ENCODE peak calls at places on chromosomes 7 and 10, in seven cellular contexts. R, T, M, B, Q, L and S are unnamed samples.

GRCh38 chr7:93461350-93461749 is 113.2 kb downstream of the CALCR start:
- DNase-seq in R (no peak), T (no peak), M (no peak), B (no peak), Q (peak), L (no peak), S (no peak)

GRCh38 chr7:76372984-76373833 is 14.4 kb upstream of the YWHAG start:
- DNase-seq in R (no peak), T (no peak), M (peak), B (no peak), Q (peak), L (no peak), S (no peak)

GRCh38 chr10:126227762-126228134 is 160.5 kb downstream of the ADAM12 start:
- DNase-seq in R (no peak), T (no peak), M (no peak), B (no peak), Q (peak), L (no peak), S (no peak)

GRCh38 chr10:88883443-88883799 is 3.4 kb downstream of the STAMBPL1 start:
- DNase-seq in R (no peak), T (no peak), M (no peak), B (no peak), Q (no peak), L (no peak), S (no peak)

GRCh38 chr7:140889645-140890044 is 35.1 kb downstream of the BRAF start:
- DNase-seq in R (no peak), T (no peak), M (no peak), B (no peak), Q (no peak), L (no peak), S (no peak)

GRCh38 chr10:43108951-43109350 is 29.3 kb upstream of the CSGALNACT2 start:
- DNase-seq in R (no peak), T (no peak), M (no peak), B (no peak), Q (no peak), L (no peak), S (no peak)

GRCh38 chr10:24822557-24822956 is 98.9 kb upstream of the ARHGAP21 start:
- DNase-seq in R (no peak), T (no peak), M (no peak), B (no peak), Q (no peak), L (no peak), S (no peak)

GRCh38 chr10:69057261-69057950 is 30.5 kb upstream of the SRGN start:
- DNase-seq in R (no peak), T (no peak), M (no peak), B (no peak), Q (no peak), L (no peak), S (no peak)

GRCh38 chr10:27297848-27298524 is 57.4 kb upstream of the ACBD5 start:
- DNase-seq in R (no peak), T (no peak), M (no peak), B (no peak), Q (peak), L (no peak), S (no peak)

GRCh38 chr7:67552738-67553137 is 556.1 kb downstream of the TYW1 start:
- DNase-seq in R (no peak), T (no peak), M (no peak), B (no peak), Q (no peak), L (no peak), S (no peak)

GRCh38 chr7:43694399-43694748 is 34.9 kb downstream of the COA1 start:
- DNase-seq in R (no peak), T (no peak), M (no peak), B (no peak), Q (peak), L (no peak), S (no peak)

GRCh38 chr7:3592438-3593134 is 291.5 kb downstream of the SDK1 start:
- DNase-seq in R (no peak), T (no peak), M (no peak), B (no peak), Q (peak), L (no peak), S (no peak)

GRCh38 chr7:93142127-93142526 is 6.1 kb downstream of the SAMD9L start:
- DNase-seq in R (no peak), T (no peak), M (no peak), B (no peak), Q (peak), L (no peak), S (no peak)

GRCh38 chr7:139482662-139483466 is 609 bp downstream of the KLRG2 start:
- DNase-seq in R (no peak), T (peak), M (no peak), B (peak), Q (no peak), L (no peak), S (no peak)

GRCh38 chr10:17200885-17201164 is 647 bp downstream of the TRDMT1 start:
- DNase-seq in R (no peak), T (peak), M (no peak), B (no peak), Q (peak), L (no peak), S (no peak)

GRCh38 chr10:46254007-46254383 is 32.8 kb upstream of the ANTXRL start:
- DNase-seq in R (no peak), T (no peak), M (no peak), B (no peak), Q (no peak), L (no peak), S (no peak)

GRCh38 chr10:114015708-114016107 is 28.0 kb upstream of the ADRB1 start:
- DNase-seq in R (no peak), T (no peak), M (no peak), B (no peak), Q (no peak), L (no peak), S (no peak)

GRCh38 chr7:20541615-20542349 is 73.7 kb upstream of the ABCB5 start:
- DNase-seq in R (no peak), T (no peak), M (no peak), B (no peak), Q (no peak), L (no peak), S (no peak)

GRCh38 chr10:58436071-58436470 is 50.9 kb downstream of the TFAM start:
- DNase-seq in R (no peak), T (no peak), M (no peak), B (peak), Q (peak), L (no peak), S (no peak)

GRCh38 chr7:42212541-42213090 is 24.4 kb downstream of the GLI3 start:
- DNase-seq in R (no peak), T (no peak), M (no peak), B (no peak), Q (no peak), L (no peak), S (no peak)

GRCh38 chr10:81520688-81521087 is 354.3 kb upstream of the NRG3 start:
- DNase-seq in R (no peak), T (no peak), M (no peak), B (no peak), Q (no peak), L (no peak), S (no peak)

GRCh38 chr10:72056932-72057751 is 31.2 kb downstream of the SPOCK2 start:
- DNase-seq in R (no peak), T (no peak), M (no peak), B (no peak), Q (no peak), L (no peak), S (no peak)

GRCh38 chr7:107435749-107436148 is 34.1 kb upstream of the GPR22 start:
- DNase-seq in R (no peak), T (no peak), M (no peak), B (no peak), Q (no peak), L (no peak), S (no peak)

DNA sequence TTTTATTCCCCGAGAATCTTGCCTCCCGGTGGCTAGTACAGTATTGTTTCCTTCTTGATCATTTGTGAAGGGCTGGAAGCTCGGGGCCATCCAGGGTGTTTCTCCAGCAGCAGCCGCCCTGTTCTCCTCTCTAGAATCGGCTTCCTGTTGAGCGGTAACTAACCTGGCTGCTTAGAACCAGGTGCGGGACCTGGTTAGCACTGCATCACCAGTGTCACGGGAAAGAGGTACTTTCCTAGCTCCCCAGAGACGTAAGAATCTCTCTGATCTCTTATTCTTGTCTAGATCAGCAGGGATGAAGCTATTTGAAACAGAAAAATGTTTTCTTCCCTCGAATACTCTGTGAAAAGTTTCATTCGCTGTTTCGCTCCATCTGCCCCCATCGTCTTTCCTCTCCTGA is 239.2 kb downstream of the CELF2 start:
- DNase-seq in R (no peak), T (no peak), M (no peak), B (no peak), Q (no peak), L (no peak), S (no peak)
- H3K4me3 ChIP-seq in R (no peak), T (no peak), M (no peak), B (no peak), Q (no peak), L (no peak), S (no peak)

DNA sequence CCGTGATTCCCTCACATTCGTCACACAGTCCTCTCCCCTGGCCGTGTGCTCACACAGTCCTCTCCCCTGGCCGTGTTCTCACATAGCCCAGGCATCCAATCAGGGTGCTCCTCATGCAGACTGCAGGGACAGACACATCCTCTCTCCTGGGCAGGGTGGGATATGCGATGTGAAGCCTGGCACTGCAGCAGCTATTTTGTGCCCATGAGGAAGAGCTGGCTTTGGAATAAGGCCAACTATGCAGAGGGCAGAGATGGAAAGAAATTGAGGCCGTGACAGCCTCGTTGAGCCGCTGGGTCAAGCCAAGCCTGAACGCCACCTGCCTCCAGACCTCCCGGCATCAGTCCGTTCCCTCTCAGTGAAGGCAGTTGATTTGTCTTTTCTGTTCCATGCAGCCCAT is 35.8 kb downstream of the FOXL3 start:
- DNase-seq in R (no peak), T (no peak), M (no peak), B (no peak), Q (no peak), L (no peak), S (no peak)
- H3K27ac ChIP-seq in R (no peak), T (no peak), M (no peak), B (no peak), Q (no peak), L (no peak), S (no peak)

GRCh38 chr10:50416181-50416824 is 165.0 kb upstream of the ASAH2 start:
- DNase-seq in R (no peak), T (no peak), M (no peak), B (no peak), Q (no peak), L (no peak), S (no peak)

GRCh38 chr10:50417486-50417905 is 166.2 kb upstream of the ASAH2 start:
- DNase-seq in R (peak), T (peak), M (no peak), B (no peak), Q (no peak), L (no peak), S (no peak)

GRCh38 chr10:50417906-50418697 is 166.8 kb upstream of the ASAH2 start:
- DNase-seq in R (peak), T (peak), M (peak), B (peak), Q (peak), L (peak), S (no peak)

GRCh38 chr10:50415292-50415691 is 164.0 kb upstream of the ASAH2 start:
- DNase-seq in R (no peak), T (peak), M (no peak), B (no peak), Q (no peak), L (no peak), S (no peak)

DNA sequence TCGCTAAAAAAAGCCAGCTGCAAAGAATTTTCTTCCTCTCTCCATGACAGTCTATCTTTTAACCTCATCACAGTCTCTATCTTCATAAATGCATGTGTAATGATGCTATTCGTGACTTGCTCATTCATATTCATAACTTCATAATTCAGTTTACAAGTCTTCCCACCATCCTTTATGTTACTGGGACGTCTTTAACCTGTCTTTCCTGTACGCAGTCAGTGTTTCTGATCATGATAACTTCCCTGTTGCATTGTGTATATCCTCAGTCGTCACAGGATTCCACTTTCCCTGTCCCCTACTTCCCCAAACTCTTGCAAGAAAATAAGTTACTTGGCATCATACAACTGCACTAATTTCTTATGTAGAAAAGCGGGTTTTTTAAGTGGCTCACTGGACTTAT is 165.6 kb upstream of the ASAH2 start:
- DNase-seq in R (no peak), T (no peak), M (no peak), B (no peak), Q (no peak), L (no peak), S (no peak)
- H3K4me3 ChIP-seq in R (no peak), T (no peak), M (peak), B (no peak), Q (no peak), L (peak), S (no peak)

DNA sequence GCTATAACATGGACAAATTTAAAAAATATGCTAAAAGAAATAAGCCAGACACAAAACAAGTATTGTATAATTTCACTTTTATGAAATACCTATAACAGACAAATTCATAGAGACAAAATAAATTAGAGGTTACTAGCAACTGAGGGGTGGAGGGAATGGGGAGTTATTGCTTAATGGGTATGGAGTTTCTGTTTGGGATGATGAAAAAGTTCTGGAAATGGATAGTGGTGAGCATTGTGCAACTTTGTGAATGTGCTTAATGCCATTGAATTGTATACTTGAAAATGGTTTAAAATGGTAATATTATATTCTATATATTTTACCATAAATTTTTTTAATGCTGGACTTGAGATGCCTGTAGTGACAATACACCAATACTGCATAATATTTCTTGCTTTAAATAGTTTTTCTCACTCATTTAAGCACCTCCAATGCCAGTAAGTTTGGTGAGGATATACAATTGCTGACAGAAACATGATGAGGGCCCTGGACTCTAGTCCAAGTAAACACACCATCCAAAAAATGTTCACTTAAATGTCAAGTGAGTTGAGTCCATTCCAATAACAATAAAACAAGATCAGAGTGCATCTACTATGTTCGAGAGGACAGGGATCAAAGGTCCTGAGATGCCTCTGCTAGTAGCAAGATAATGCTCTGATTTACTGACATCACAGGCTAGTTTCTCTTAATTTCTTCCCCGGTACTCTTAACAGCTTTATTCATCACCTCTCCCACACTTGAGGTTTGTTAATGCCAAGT is 71.9 kb downstream of the NT5C2 start:
- DNase-seq in R (no peak), T (no peak), M (no peak), B (no peak), Q (no peak), L (no peak), S (no peak)
- H3K27ac ChIP-seq in R (no peak), T (no peak), M (peak), B (no peak), Q (no peak), L (peak), S (peak)

GRCh38 chr7:98314469-98314868 is 33.0 kb downstream of the BRI3 start:
- DNase-seq in R (no peak), T (no peak), M (no peak), B (no peak), Q (no peak), L (no peak), S (no peak)
- H3K4me3 ChIP-seq in R (no peak), T (no peak), M (no peak), B (no peak), Q (no peak), L (no peak), S (no peak)